ENCODE peak calls at places on chromosomes 3 and 15, in four cellular contexts. One of them, this sample, is unnamed.

GRCh38 chr3:142115927-142116668 is 33.2 kb downstream of the TFDP2 start:
- ATAC-seq in activated naive CD8-positive, alpha-beta T cell treated with anti-CD3 and anti-CD28 coated beads, Interleukin-2, amount 50 U/mL, for 24 hours: no peak
- ATAC-seq in psoas muscle: no peak
- ATAC-seq in T-helper 17 cell: no peak
- ATAC-seq in this sample: no peak

GRCh38 chr3:30458376-30458775 is 148.0 kb upstream of the TGFBR2 start:
- ATAC-seq in psoas muscle: peak; percentile 36
- ATAC-seq in T-helper 17 cell: no peak
- ATAC-seq in activated naive CD8-positive, alpha-beta T cell treated with anti-CD3 and anti-CD28 coated beads, Interleukin-2, amount 50 U/mL, for 24 hours: no peak
- ATAC-seq in this sample: no peak

GRCh38 chr3:193897288-193897687 is 238.7 kb upstream of the HES1 start:
- ATAC-seq in psoas muscle: peak; percentile 84
- ATAC-seq in activated naive CD8-positive, alpha-beta T cell treated with anti-CD3 and anti-CD28 coated beads, Interleukin-2, amount 50 U/mL, for 24 hours: no peak
- ATAC-seq in T-helper 17 cell: no peak
- ATAC-seq in this sample: no peak

GRCh38 chr3:156743859-156744258 is 69.5 kb downstream of the TIPARP start:
- ATAC-seq in psoas muscle: no peak
- ATAC-seq in activated naive CD8-positive, alpha-beta T cell treated with anti-CD3 and anti-CD28 coated beads, Interleukin-2, amount 50 U/mL, for 24 hours: no peak
- ATAC-seq in T-helper 17 cell: no peak
- ATAC-seq in this sample: no peak

GRCh38 chr3:169367016-169367415 is 296.5 kb downstream of the MECOM start:
- ATAC-seq in psoas muscle: no peak
- ATAC-seq in T-helper 17 cell: no peak
- ATAC-seq in activated naive CD8-positive, alpha-beta T cell treated with anti-CD3 and anti-CD28 coated beads, Interleukin-2, amount 50 U/mL, for 24 hours: no peak
- ATAC-seq in this sample: no peak

GRCh38 chr15:27685638-27686037 is 413.5 kb downstream of the OCA2 start:
- ATAC-seq in psoas muscle: no peak
- ATAC-seq in T-helper 17 cell: no peak
- ATAC-seq in activated naive CD8-positive, alpha-beta T cell treated with anti-CD3 and anti-CD28 coated beads, Interleukin-2, amount 50 U/mL, for 24 hours: no peak
- ATAC-seq in this sample: no peak

GRCh38 chr3:71708478-71709098 is 16.6 kb downstream of the EIF4E3 start:
- ATAC-seq in psoas muscle: peak; percentile 42
- ATAC-seq in activated naive CD8-positive, alpha-beta T cell treated with anti-CD3 and anti-CD28 coated beads, Interleukin-2, amount 50 U/mL, for 24 hours: no peak
- ATAC-seq in T-helper 17 cell: no peak
- ATAC-seq in this sample: no peak

GRCh38 chr3:184460276-184460675 is 80.4 kb downstream of the CHRD start:
- ATAC-seq in psoas muscle: no peak
- ATAC-seq in T-helper 17 cell: no peak
- ATAC-seq in activated naive CD8-positive, alpha-beta T cell treated with anti-CD3 and anti-CD28 coated beads, Interleukin-2, amount 50 U/mL, for 24 hours: no peak
- ATAC-seq in this sample: no peak

GRCh38 chr15:66408690-66409089 is 22.0 kb downstream of the MAP2K1 start:
- ATAC-seq in psoas muscle: no peak
- ATAC-seq in T-helper 17 cell: no peak
- ATAC-seq in activated naive CD8-positive, alpha-beta T cell treated with anti-CD3 and anti-CD28 coated beads, Interleukin-2, amount 50 U/mL, for 24 hours: no peak
- ATAC-seq in this sample: no peak

GRCh38 chr15:64163662-64164362 is 990 bp upstream of the PPIB start:
- ATAC-seq in activated naive CD8-positive, alpha-beta T cell treated with anti-CD3 and anti-CD28 coated beads, Interleukin-2, amount 50 U/mL, for 24 hours: no peak
- ATAC-seq in psoas muscle: peak; percentile 46
- ATAC-seq in T-helper 17 cell: no peak
- ATAC-seq in this sample: peak; percentile 3

GRCh38 chr3:153539263-153539662 is 377.2 kb downstream of the RAP2B start:
- ATAC-seq in psoas muscle: no peak
- ATAC-seq in activated naive CD8-positive, alpha-beta T cell treated with anti-CD3 and anti-CD28 coated beads, Interleukin-2, amount 50 U/mL, for 24 hours: no peak
- ATAC-seq in T-helper 17 cell: no peak
- ATAC-seq in this sample: no peak

GRCh38 chr3:40229411-40229810 is 80.1 kb upstream of the EIF1B start:
- ATAC-seq in activated naive CD8-positive, alpha-beta T cell treated with anti-CD3 and anti-CD28 coated beads, Interleukin-2, amount 50 U/mL, for 24 hours: no peak
- ATAC-seq in T-helper 17 cell: peak; percentile 41
- ATAC-seq in psoas muscle: no peak
- ATAC-seq in this sample: peak; percentile 8

GRCh38 chr15:76354823-76355440 is 18.4 kb downstream of the ISL2 start:
- ATAC-seq in psoas muscle: no peak
- ATAC-seq in activated naive CD8-positive, alpha-beta T cell treated with anti-CD3 and anti-CD28 coated beads, Interleukin-2, amount 50 U/mL, for 24 hours: no peak
- ATAC-seq in T-helper 17 cell: no peak
- ATAC-seq in this sample: no peak

GRCh38 chr3:183880121-183880520 is 4.6 kb downstream of the PARL start:
- ATAC-seq in psoas muscle: no peak
- ATAC-seq in activated naive CD8-positive, alpha-beta T cell treated with anti-CD3 and anti-CD28 coated beads, Interleukin-2, amount 50 U/mL, for 24 hours: no peak
- ATAC-seq in T-helper 17 cell: no peak
- ATAC-seq in this sample: no peak

This sample was measured in esophagus mucosa.